ENCODE peak calls at places on chromosomes 2 and 18, in nine cellular contexts. M is PC-9, L is hepatocyte, I is fibroblast of lung, U is Calu3, A is adrenal gland, W is tibial artery, H is MM.1S, V is GM13977. Q is an unnamed sample.

GRCh38 chr2:23520256-23520655 is 135.3 kb downstream of the KLHL29 start:
- DNase-seq in M (no peak), L (no peak), I (no peak), U (peak), A (no peak), W (no peak), H (no peak), V (no peak), Q (no peak)

GRCh38 chr2:66578853-66579158 is 143.9 kb downstream of the MEIS1 start:
- DNase-seq in M (no peak), L (no peak), I (peak), U (no peak), A (no peak), W (no peak), H (no peak), V (no peak), Q (no peak)

GRCh38 chr2:219634951-219635751 is 7.7 kb downstream of the SLC4A3 start:
- DNase-seq in M (no peak), L (no peak), I (no peak), U (no peak), A (no peak), W (peak), H (no peak), V (peak), Q (peak)

GRCh38 chr2:179336782-179337534 is 72.3 kb upstream of the SESTD1 start:
- DNase-seq in M (no peak), L (peak), I (peak), U (no peak), A (no peak), W (no peak), H (no peak), V (no peak), Q (no peak)

GRCh38 chr2:96537734-96538486 is 1.4 kb downstream of the ARID5A start:
- DNase-seq in M (no peak), L (no peak), I (no peak), U (no peak), A (peak), W (peak), H (peak), V (no peak), Q (no peak)

GRCh38 chr2:120559401-120559800 is 176.3 kb upstream of the GLI2 start:
- DNase-seq in M (peak), L (peak), I (peak), U (no peak), A (no peak), W (no peak), H (no peak), V (no peak), Q (no peak)

GRCh38 chr2:8452979-8453903 is 228.6 kb upstream of the ID2 start:
- DNase-seq in M (no peak), L (no peak), I (peak), U (no peak), A (peak), W (no peak), H (no peak), V (no peak), Q (no peak)

GRCh38 chr2:210432633-210433032 is 43.9 kb downstream of the LANCL1 start:
- DNase-seq in M (no peak), L (no peak), I (no peak), U (no peak), A (no peak), W (no peak), H (no peak), V (no peak), Q (no peak)

GRCh38 chr2:97754690-97755346 is 41.4 kb downstream of the ZAP70 start:
- DNase-seq in M (no peak), L (no peak), I (no peak), U (no peak), A (no peak), W (no peak), H (no peak), V (no peak), Q (no peak)

GRCh38 chr18:54612237-54612636 is 21.2 kb downstream of the DYNAP start:
- DNase-seq in M (no peak), L (peak), I (no peak), U (peak), A (no peak), W (no peak), H (no peak), V (no peak), Q (no peak)

GRCh38 chr18:43484710-43485109 is 207.4 kb upstream of the SYT4 start:
- DNase-seq in M (peak), L (peak), I (no peak), U (peak), A (no peak), W (no peak), H (no peak), V (no peak), Q (no peak)

GRCh38 chr2:210169871-210170441 is 1.3 kb downstream of the KANSL1L start:
- DNase-seq in M (no peak), L (peak), I (peak), U (no peak), A (no peak), W (no peak), H (peak), V (peak), Q (peak)

GRCh38 chr2:142880275-142880674 is 2.8 kb downstream of the KYNU start:
- DNase-seq in M (no peak), L (no peak), I (peak), U (no peak), A (no peak), W (no peak), H (no peak), V (no peak), Q (no peak)

GRCh38 chr2:141557329-141558098 is 573.3 kb downstream of the LRP1B start:
- DNase-seq in M (no peak), L (peak), I (peak), U (peak), A (no peak), W (no peak), H (no peak), V (no peak), Q (no peak)

GRCh38 chr2:217434183-217434620 is 568.6 kb downstream of the TNS1 start:
- DNase-seq in M (peak), L (peak), I (peak), U (peak), A (peak), W (peak), H (no peak), V (peak), Q (peak)

GRCh38 chr2:196380575-196380974 is 209.2 kb upstream of the STK17B start:
- DNase-seq in M (no peak), L (no peak), I (no peak), U (no peak), A (no peak), W (no peak), H (no peak), V (no peak), Q (no peak)
- TF ChIP-seq CTCF in M (no peak), L (no peak), I (no peak), U (no peak), A (no peak), W (no peak), H (no peak), V (no peak), Q (no peak)

GRCh38 chr2:98924910-98925309 is 11.1 kb downstream of the CRACDL start:
- DNase-seq in M (no peak), L (no peak), I (no peak), U (no peak), A (no peak), W (no peak), H (no peak), V (no peak), Q (no peak)

GRCh38 chr2:98924038-98924437 is 12.0 kb downstream of the CRACDL start:
- DNase-seq in M (no peak), L (no peak), I (no peak), U (no peak), A (no peak), W (no peak), H (no peak), V (no peak), Q (no peak)

GRCh38 chr2:98926601-98927000 is 9.4 kb downstream of the CRACDL start:
- DNase-seq in M (no peak), L (no peak), I (no peak), U (no peak), A (no peak), W (no peak), H (no peak), V (no peak), Q (no peak)

GRCh38 chr2:98921062-98921461 is 15.0 kb downstream of the CRACDL start:
- DNase-seq in M (no peak), L (no peak), I (no peak), U (no peak), A (no peak), W (peak), H (no peak), V (no peak), Q (no peak)

DNA sequence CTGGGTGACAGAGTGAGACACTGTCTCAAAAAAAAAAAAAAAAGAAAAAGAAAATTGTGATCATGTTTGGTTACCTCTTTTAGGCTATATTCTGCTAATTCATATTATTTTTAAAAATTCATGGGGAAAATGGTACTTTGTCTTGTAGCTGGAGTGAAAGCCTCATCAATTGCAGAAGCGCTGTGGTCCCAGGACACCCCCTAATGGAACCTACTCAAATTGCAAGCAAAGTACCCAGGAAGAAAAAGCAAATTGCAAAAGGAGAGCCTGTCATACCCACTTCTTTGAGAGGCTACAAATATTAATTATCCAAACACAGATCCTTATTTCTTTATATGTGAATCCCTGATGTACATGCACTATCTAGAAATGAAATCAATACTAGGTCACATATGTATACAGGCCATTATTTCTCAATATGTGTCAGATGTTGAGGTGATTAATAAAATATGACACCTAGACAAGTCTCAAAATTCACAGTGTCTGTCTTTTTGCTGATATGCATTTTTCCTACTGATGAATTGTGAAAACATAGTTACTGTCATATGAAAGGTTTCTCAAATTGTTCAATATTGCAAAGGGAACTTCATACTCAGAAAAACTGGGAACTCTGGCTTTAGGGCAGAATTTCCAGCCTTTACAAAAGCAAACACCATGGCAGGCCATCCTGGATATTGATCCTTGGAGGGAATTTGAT is 12.6 kb downstream of the CRACDL start:
- DNase-seq in M (no peak), L (no peak), I (no peak), U (no peak), A (no peak), W (no peak), H (no peak), V (no peak), Q (no peak)
- TF ChIP-seq CTCF in M (peak), L (no peak), I (peak), U (no peak), A (no peak), W (no peak), H (peak), V (no peak), Q (no peak)

GRCh38 chr2:171235262-171235881 is 74.7 kb upstream of the TLK1 start:
- DNase-seq in M (peak), L (no peak), I (no peak), U (no peak), A (no peak), W (no peak), H (no peak), V (no peak), Q (no peak)
- TF ChIP-seq CTCF in M (no peak), L (no peak), I (no peak), U (no peak), A (no peak), W (no peak), H (no peak), V (no peak), Q (no peak)

GRCh38 chr2:38376683-38377500 is at the start of gene ATL2:
- DNase-seq in M (peak), L (peak), I (peak), U (peak), A (peak), W (peak), H (peak), V (peak), Q (peak)
- TF ChIP-seq CTCF in M (peak), L (peak), I (no peak), U (peak), A (peak), W (peak), H (peak), V (peak), Q (peak)

GRCh38 chr2:46294185-46294836 is 2.9 kb upstream of the EPAS1 start:
- DNase-seq in M (peak), L (peak), I (no peak), U (peak), A (no peak), W (no peak), H (peak), V (peak), Q (peak)
- TF ChIP-seq CTCF in M (peak), L (peak), I (peak), U (peak), A (peak), W (peak), H (peak), V (peak), Q (peak)

GRCh38 chr2:165562235-165562634 is 92.7 kb downstream of the CSRNP3 start:
- DNase-seq in M (no peak), L (no peak), I (peak), U (no peak), A (no peak), W (no peak), H (no peak), V (no peak), Q (no peak)

GRCh38 chr2:165558832-165559231 is 89.3 kb downstream of the CSRNP3 start:
- DNase-seq in M (no peak), L (no peak), I (peak), U (no peak), A (no peak), W (no peak), H (no peak), V (no peak), Q (no peak)

GRCh38 chr2:165560377-165560988 is 91.0 kb downstream of the CSRNP3 start:
- DNase-seq in M (no peak), L (no peak), I (no peak), U (no peak), A (no peak), W (no peak), H (no peak), V (no peak), Q (no peak)

GRCh38 chr2:165568361-165568760 is 98.9 kb downstream of the CSRNP3 start:
- DNase-seq in M (no peak), L (no peak), I (no peak), U (no peak), A (no peak), W (no peak), H (no peak), V (no peak), Q (no peak)

DNA sequence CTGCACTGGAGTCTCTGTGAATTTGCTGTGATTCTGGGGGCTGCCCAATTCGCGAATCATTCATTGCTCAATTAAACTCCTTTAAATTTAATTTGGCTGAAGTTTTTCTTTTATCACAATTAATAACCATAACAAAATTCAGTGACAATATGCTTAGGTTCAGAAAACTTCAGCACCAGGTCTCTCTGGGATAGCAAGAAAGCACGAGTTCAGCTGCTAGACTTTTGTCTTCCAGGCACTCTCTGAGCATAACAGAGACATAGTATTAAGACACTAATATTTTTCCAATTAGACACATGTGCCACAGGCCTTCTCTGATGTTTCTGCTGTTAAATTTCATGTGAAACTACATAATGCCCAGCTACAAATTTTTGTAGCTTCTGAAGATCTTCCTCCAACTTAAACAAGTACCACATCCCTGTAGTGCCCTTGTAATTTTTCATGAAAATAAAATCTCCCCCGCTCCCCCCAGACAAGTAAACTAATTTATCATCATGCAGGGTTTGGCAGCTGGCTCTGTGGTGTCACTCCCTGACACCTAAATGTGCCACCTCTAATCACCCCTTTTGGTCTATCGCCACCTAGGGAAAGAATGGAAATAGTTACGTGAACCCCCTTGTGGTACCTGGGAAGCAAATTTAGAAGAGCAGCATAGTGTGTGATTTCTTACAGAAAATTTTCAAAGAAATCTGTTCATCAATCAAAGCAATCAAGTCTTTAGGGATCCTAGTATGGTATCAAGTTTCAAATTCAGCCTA is 94.1 kb downstream of the CSRNP3 start:
- DNase-seq in M (no peak), L (no peak), I (no peak), U (peak), A (no peak), W (no peak), H (peak), V (no peak), Q (no peak)
- TF ChIP-seq CTCF in M (no peak), L (no peak), I (no peak), U (peak), A (no peak), W (no peak), H (peak), V (peak), Q (peak)

Q was measured in GM10248.